ENCODE peak calls at places on chromosomes 5 and 9, in five cellular contexts. Z is A549, D is astrocyte of the spinal cord, S is B cell, I is endodermal cell. L is an unnamed sample.

GRCh38 chr9:14433841-14434511 is 120.0 kb upstream of the NFIB start:
- DNase-seq in Z (peak), I (no peak), D (peak), S (no peak), L (no peak)

GRCh38 chr5:111735829-111736228 is 21.2 kb downstream of the NREP start:
- DNase-seq in Z (no peak), S (no peak), D (peak), I (peak), L (no peak)

GRCh38 chr5:89396262-89396975 is 513.4 kb upstream of the MEF2C start:
- DNase-seq in D (no peak), Z (no peak), S (peak), I (no peak), L (no peak)

GRCh38 chr5:129244478-129244877 is 149.9 kb downstream of the ISOC1 start:
- DNase-seq in Z (no peak), S (no peak), I (no peak), D (no peak), L (no peak)

GRCh38 chr9:34606908-34607307 is 5.0 kb downstream of the RPP25L start:
- DNase-seq in S (no peak), Z (no peak), I (no peak), D (no peak), L (no peak)

GRCh38 chr5:173020154-173020581 is 36.0 kb upstream of the CREBRF start:
- DNase-seq in Z (no peak), D (no peak), S (no peak), I (no peak), L (no peak)

GRCh38 chr5:73801736-73802135 is 175.7 kb downstream of the ARHGEF28 start:
- DNase-seq in D (no peak), S (no peak), Z (no peak), I (no peak), L (no peak)

GRCh38 chr9:17472126-17472525 is 106.7 kb upstream of the SH3GL2 start:
- DNase-seq in I (no peak), S (no peak), Z (no peak), D (no peak), L (no peak)

GRCh38 chr5:147439253-147439652 is 70.6 kb downstream of the DPYSL3 start:
- DNase-seq in I (no peak), D (peak), Z (no peak), S (no peak), L (no peak)

GRCh38 chr9:36901528-36901927 is 132.5 kb downstream of the PAX5 start:
- DNase-seq in D (no peak), I (no peak), Z (no peak), S (no peak), L (no peak)

GRCh38 chr5:3010301-3010952 is 258.9 kb upstream of the IRX2 start:
- DNase-seq in D (no peak), I (peak), S (no peak), Z (no peak), L (peak)

GRCh38 chr5:1414311-1415058 is 30.8 kb downstream of the SLC6A3 start:
- DNase-seq in I (no peak), D (no peak), S (peak), Z (no peak), L (no peak)

GRCh38 chr5:146906803-146907202 is 28.2 kb upstream of the PPP2R2B start:
- DNase-seq in D (no peak), S (no peak), Z (no peak), I (peak), L (no peak)

GRCh38 chr5:178150977-178151734 is 2.5 kb downstream of the NHP2 start:
- DNase-seq in D (no peak), Z (no peak), I (peak), S (no peak), L (no peak)

GRCh38 chr9:3527653-3527960 is 1.8 kb upstream of the RFX3 start:
- DNase-seq in D (no peak), Z (no peak), I (no peak), S (peak), L (no peak)

GRCh38 chr9:73347123-73347522 is 195.5 kb downstream of the ANXA1 start:
- DNase-seq in Z (no peak), S (no peak), I (no peak), D (no peak), L (no peak)

GRCh38 chr9:114503522-114504340 is 1.5 kb downstream of the WHRN start:
- DNase-seq in S (no peak), Z (no peak), I (no peak), D (no peak), L (no peak)

GRCh38 chr5:34627794-34628193 is 28.3 kb upstream of the RAI14 start:
- DNase-seq in D (peak), S (no peak), I (no peak), Z (no peak), L (no peak)

GRCh38 chr9:82208741-82209450 is 220.3 kb downstream of the SPATA31D1 start:
- DNase-seq in I (no peak), Z (no peak), D (no peak), S (no peak), L (no peak)

GRCh38 chr5:73596705-73597328 is 29.2 kb upstream of the ARHGEF28 start:
- DNase-seq in I (peak), D (peak), S (peak), Z (peak), L (no peak)

GRCh38 chr9:75541778-75542177 is 348.7 kb upstream of the PCSK5 start:
- DNase-seq in Z (no peak), I (no peak), D (no peak), S (no peak), L (no peak)

GRCh38 chr9:116280529-116280928 is 126.9 kb downstream of the PAPPA start:
- DNase-seq in Z (no peak), S (no peak), D (no peak), I (no peak), L (no peak)

GRCh38 chr5:91477408-91477807 is 94.3 kb upstream of the ARRDC3 start:
- DNase-seq in I (no peak), Z (no peak), D (no peak), S (no peak), L (no peak)

GRCh38 chr5:143066556-143067281 is 296.5 kb downstream of the ARHGAP26 start:
- DNase-seq in Z (no peak), S (peak), I (no peak), D (no peak), L (no peak)

GRCh38 chr9:135702002-135702721 is at the start of gene KCNT1:
- DNase-seq in Z (peak), D (peak), I (peak), S (peak), L (peak)

GRCh38 chr5:2383678-2384025 is 367.8 kb downstream of the IRX2 start:
- DNase-seq in D (no peak), I (no peak), Z (no peak), S (no peak), L (peak)

GRCh38 chr9:86827893-86828292 is 119.4 kb downstream of the GAS1 start:
- DNase-seq in I (no peak), S (no peak), Z (no peak), D (no peak), L (peak)

GRCh38 chr9:22100626-22101025 is 91.5 kb upstream of the CDKN2B start:
- DNase-seq in D (no peak), S (no peak), Z (no peak), I (no peak), L (no peak)
- TF ChIP-seq CTCF in D (peak), S (peak), Z (no peak), I (peak), L (no peak)

GRCh38 chr9:137281345-137282116 is 4.0 kb downstream of the TOR4A start:
- DNase-seq in Z (no peak), S (no peak), D (no peak), I (peak), L (no peak)

GRCh38 chr9:137279741-137280477 is 2.4 kb downstream of the TOR4A start:
- DNase-seq in S (no peak), Z (no peak), I (peak), D (no peak), L (no peak)

GRCh38 chr9:137278913-137279711 is 1.6 kb downstream of the TOR4A start:
- DNase-seq in D (no peak), S (no peak), Z (no peak), I (peak), L (no peak)

GRCh38 chr9:137278061-137278912 is 761 bp downstream of the TOR4A start:
- DNase-seq in S (peak), I (peak), Z (no peak), D (no peak), L (no peak)

GRCh38 chr9:137280478-137281344 is 3.2 kb downstream of the TOR4A start:
- DNase-seq in D (no peak), Z (no peak), S (peak), I (peak), L (no peak)
- TF ChIP-seq CTCF in D (peak), Z (no peak), S (peak), I (peak), L (peak)

GRCh38 chr9:4592325-4592724 is 69.8 kb upstream of the PLPP6 start:
- DNase-seq in Z (no peak), D (no peak), I (no peak), S (no peak), L (no peak)
- TF ChIP-seq CTCF in Z (no peak), D (no peak), I (no peak), S (no peak), L (no peak)

GRCh38 chr5:80654391-80655230 is at the start of the genes DHFR and MSH3:
- DNase-seq in I (peak), S (peak), Z (peak), D (peak), L (peak)
- TF ChIP-seq CTCF in I (peak), S (peak), Z (peak), D (no peak), L (peak)

DNA sequence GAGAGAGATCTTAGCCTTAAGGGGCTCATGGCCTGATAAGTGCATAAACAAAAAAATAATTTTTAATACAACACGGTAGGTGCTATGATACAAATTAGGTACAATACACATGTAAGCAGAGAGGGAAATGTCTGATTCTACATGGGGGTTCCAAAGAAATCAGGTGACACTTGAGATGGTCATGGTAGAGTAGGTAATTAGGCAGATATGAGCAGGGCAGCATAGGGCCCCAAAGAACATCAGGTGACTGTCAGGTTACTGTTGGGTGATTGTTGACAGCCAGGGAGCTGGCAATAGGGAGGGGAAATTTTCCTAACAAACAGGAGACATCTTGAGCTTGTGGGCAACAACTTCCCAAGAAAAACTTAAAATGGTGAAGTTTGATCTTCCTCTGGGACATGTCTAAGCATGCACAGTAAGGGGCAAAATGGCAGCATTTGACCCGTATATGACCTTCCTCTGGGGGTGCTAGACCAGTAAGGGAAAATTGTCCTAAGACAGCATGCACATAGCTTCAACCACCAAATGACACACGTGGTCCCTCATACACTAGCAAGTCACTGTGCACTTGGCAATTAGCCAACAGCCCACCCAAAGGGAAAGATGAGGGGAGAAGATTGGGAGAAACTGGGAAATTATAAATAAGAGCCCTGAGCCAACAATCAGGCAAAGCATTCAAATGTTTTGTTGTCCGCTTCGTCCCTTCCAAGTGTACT is 37.3 kb upstream of the TENT4A start:
- DNase-seq in I (no peak), S (no peak), Z (no peak), D (no peak), L (no peak)
- TF ChIP-seq CTCF in I (peak), S (no peak), Z (no peak), D (no peak), L (no peak)

GRCh38 chr9:124313940-124314339 is 56.2 kb downstream of the NEK6 start:
- DNase-seq in Z (no peak), I (no peak), S (no peak), D (no peak), L (no peak)

GRCh38 chr9:124311283-124311682 is 53.5 kb downstream of the NEK6 start:
- DNase-seq in I (peak), D (no peak), Z (no peak), S (no peak), L (no peak)

GRCh38 chr9:124320062-124320973 is 62.6 kb downstream of the NEK6 start:
- DNase-seq in Z (peak), D (peak), I (peak), S (peak), L (peak)

GRCh38 chr9:124312290-124313265 is 54.8 kb downstream of the NEK6 start:
- DNase-seq in D (no peak), Z (no peak), S (no peak), I (peak), L (no peak)

GRCh38 chr9:124315856-124316255 is 58.1 kb downstream of the NEK6 start:
- DNase-seq in Z (no peak), I (no peak), D (no peak), S (no peak), L (no peak)
- TF ChIP-seq CTCF in Z (no peak), I (no peak), D (no peak), S (no peak), L (no peak)